ENCODE peak calls at places on chromosomes 2 and 18, in six cellular contexts. W, G, L, C, Y and J are unnamed samples.
A peak's percentile ranks its signal among the peaks of the same experiment; 100 is the strongest.

GRCh38 chr2:10688921-10689807 is 611 bp downstream of the NOL10 start:
- DNase-seq in W (no peak), Y (no peak), C (no peak), L (no peak), G (peak; percentile 14), J (no peak)

GRCh38 chr2:204187513-204188088 is 251.0 kb downstream of the ICOS start:
- DNase-seq in Y (no peak), G (no peak), C (no peak), W (no peak), L (no peak), J (no peak)

GRCh38 chr2:131105156-131105949 is at the start of gene PLEKHB2:
- DNase-seq in Y (peak; percentile 68), C (peak; percentile 89), W (peak; percentile 86), L (peak; percentile 93), G (peak; percentile 91), J (peak; percentile 94)

GRCh38 chr2:79984476-79984875 is 320.1 kb downstream of the LRRTM1 start:
- DNase-seq in W (peak; percentile 55), L (no peak), Y (no peak), G (no peak), C (no peak), J (no peak)

GRCh38 chr2:18987592-18988073 is 370.8 kb downstream of the OSR1 start:
- DNase-seq in L (no peak), W (peak; percentile 95), G (no peak), Y (no peak), C (peak; percentile 89), J (no peak)

GRCh38 chr2:139813340-139813739 is 1033.2 kb upstream of the NXPH2 start:
- DNase-seq in C (no peak), Y (no peak), G (no peak), W (no peak), L (no peak), J (no peak)

GRCh38 chr2:69046221-69046662 is 33.3 kb downstream of the ANTXR1 start:
- DNase-seq in Y (no peak), W (peak; percentile 98), G (no peak), L (no peak), C (peak; percentile 86), J (peak; percentile 84)

GRCh38 chr2:163733301-163733938 is 2.4 kb downstream of the FIGN start:
- DNase-seq in Y (no peak), L (no peak), W (peak; percentile 6), G (no peak), C (peak; percentile 53), J (no peak)

GRCh38 chr2:72911256-72911655 is 6.1 kb upstream of the EMX1 start:
- DNase-seq in W (no peak), L (no peak), C (no peak), Y (no peak), G (no peak), J (no peak)

GRCh38 chr2:240820607-240821428 is 799 bp upstream of the KIF1A start:
- DNase-seq in L (peak; percentile 76), G (peak; percentile 50), W (no peak), Y (no peak), C (no peak), J (peak; percentile 78)

GRCh38 chr18:54261894-54262293 is 7.4 kb upstream of the POLI start:
- DNase-seq in W (no peak), Y (no peak), L (no peak), G (no peak), C (no peak), J (no peak)

GRCh38 chr2:95276244-95276887 is 2.1 kb downstream of the PROM2 start:
- DNase-seq in C (no peak), W (no peak), Y (no peak), L (no peak), G (no peak), J (no peak)

GRCh38 chr2:43460611-43461396 is 135.0 kb downstream of the THADA start:
- DNase-seq in C (peak; percentile 61), G (no peak), W (no peak), L (no peak), Y (no peak), J (no peak)

GRCh38 chr2:180542510-180542909 is 437.9 kb upstream of the UBE2E3 start:
- DNase-seq in Y (no peak), G (no peak), L (no peak), W (no peak), C (no peak), J (no peak)
- H4K8ac ChIP-seq in Y (no peak overlapping the region), G (no peak overlapping the region), L (no peak overlapping the region), W (no peak overlapping the region), C (no peak overlapping the region), J (no peak overlapping the region)

DNA sequence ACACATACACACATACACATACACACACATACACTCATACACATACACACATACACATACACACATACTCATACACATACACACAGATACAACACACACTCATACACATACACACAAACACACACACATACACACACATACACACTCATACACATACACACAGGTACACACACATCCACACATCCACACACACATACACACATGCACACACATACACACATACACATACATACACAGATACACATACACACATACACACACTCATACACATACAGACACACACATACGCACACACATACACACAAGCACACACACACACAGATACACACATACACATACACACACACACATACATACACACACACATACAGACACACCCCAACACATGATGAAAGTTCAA is 729.1 kb upstream of the SOX11 start:
- DNase-seq in G (no peak), Y (no peak), W (no peak), L (no peak), C (no peak), J (no peak)
- H3K23ac ChIP-seq in G (no peak overlapping the region), Y (no peak overlapping the region), W (no peak overlapping the region), L (no peak overlapping the region), C (no peak overlapping the region), J (no peak overlapping the region)

DNA sequence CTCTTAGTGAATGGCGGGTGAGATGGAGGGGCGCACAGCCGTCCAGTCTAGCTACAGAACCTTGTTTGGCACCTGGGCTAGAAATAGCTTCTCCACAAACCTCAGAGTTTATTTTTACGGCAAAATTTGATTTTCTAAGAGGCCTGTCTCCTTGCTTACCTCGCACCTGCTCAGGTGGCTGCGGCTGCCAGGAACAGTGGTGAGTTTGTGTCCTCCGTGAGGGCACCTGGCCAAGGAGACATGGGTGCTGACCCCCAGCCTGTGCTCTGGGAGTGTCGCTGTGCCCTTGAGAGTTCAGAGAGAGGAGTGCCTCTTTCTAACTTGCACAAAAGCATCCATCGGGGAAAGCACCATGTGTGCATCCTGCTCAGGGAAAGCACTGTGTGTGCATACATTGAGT is 97.2 kb downstream of the KLHL29 start:
- DNase-seq in Y (no peak), C (no peak), W (no peak), G (no peak), L (no peak), J (no peak)
- H2BK15ac ChIP-seq in Y (no peak overlapping the region), C (no peak overlapping the region), W (no peak overlapping the region), G (peak overlapping the region; percentile 86), L (no peak overlapping the region), J (no peak overlapping the region)

DNA sequence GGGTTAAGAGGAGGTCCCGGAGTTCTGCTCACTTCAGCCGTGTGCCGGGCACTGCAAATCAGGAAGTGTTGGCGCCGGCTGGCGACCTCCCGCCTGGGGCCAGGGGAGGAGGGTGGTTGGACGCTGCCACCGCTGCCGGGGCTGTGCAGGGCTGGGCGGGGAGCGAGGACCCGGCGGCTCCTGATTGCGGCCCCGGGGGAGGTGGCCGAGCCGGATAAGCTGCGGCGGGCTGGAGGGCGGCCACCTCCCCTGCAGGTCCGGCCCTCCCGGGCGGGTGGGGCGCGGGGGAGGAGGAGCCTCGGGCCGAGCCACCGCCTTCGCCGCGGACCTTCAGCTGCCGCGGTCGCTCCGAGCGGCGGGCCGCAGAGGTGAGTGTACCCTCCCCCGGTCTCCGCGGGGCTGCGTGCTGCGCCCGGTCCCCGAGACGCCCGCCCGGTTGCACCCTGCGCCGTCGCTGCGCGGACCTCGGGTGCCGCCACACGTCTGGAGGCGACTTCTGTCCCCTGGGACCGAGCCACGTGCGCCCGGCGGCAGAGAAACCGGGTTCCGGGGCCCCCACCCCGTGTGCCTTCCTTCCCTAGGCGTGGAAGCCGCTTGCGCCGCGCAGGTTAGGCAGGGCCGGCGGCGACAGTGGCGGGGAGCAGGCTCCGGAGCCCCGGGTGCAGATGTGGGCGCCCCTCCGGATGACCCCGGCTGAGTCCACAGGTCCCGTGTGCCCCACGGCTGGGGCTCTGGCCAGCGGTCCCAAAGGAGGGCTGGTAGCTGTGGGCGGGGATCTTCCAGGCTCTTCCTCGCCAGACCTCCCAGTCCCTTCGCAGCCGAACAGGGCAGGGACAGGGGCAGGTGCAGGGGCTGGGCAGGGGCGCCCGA is at the start of gene STEAP3:
- DNase-seq in C (peak; percentile 55), L (peak; percentile 90), Y (peak; percentile 65), G (peak; percentile 71), W (peak; percentile 35), J (peak; percentile 93)
- H4K8ac ChIP-seq in C (peak within 1 kb of the TSS; percentile 62), L (no peak within 1 kb of the TSS), Y (peak within 1 kb of the TSS; percentile 19), G (no peak within 1 kb of the TSS), W (peak within 1 kb of the TSS; percentile 69), J (no peak within 1 kb of the TSS)

GRCh38 chr2:227939271-227940027 is 68.0 kb downstream of the DAW1 start:
- DNase-seq in W (peak; percentile 15), G (peak; percentile 67), C (peak; percentile 13), L (peak; percentile 64), Y (peak; percentile 25), J (peak; percentile 71)

GRCh38 chr2:227932403-227932802 is 61.0 kb downstream of the DAW1 start:
- DNase-seq in C (no peak), G (no peak), L (no peak), Y (no peak), W (no peak), J (no peak)

GRCh38 chr2:227932001-227932400 is 60.6 kb downstream of the DAW1 start:
- DNase-seq in Y (no peak), L (no peak), G (no peak), C (no peak), W (no peak), J (no peak)

GRCh38 chr2:227933891-227934290 is 62.5 kb downstream of the DAW1 start:
- DNase-seq in G (peak; percentile 9), L (no peak), C (no peak), W (no peak), Y (no peak), J (peak; percentile 3)
- H3K23ac ChIP-seq in G (no peak overlapping the region), L (no peak overlapping the region), C (no peak overlapping the region), W (no peak overlapping the region), Y (no peak overlapping the region), J (no peak overlapping the region)

DNA sequence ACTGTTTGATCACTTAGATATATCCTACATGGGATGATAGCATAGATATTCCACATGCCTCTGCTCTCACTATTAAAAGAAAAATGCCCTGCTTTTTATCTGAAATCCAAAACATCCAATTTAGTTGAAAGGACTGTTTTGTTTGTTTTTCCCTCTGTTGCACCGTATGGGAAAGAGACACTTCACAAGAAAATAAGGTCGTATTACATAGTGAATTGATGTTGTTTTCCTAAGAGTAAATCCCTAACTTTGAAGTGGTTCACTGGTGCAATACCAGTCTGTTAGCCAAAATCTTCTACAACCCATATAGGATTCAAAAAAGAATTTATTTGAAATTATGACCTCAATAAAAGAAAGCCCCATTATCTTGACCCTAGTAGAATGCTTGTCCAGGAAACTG is 18.1 kb downstream of the TGFA start:
- DNase-seq in L (no peak), W (no peak), G (no peak), C (no peak), Y (no peak), J (no peak)
- H2BK15ac ChIP-seq in L (no peak overlapping the region), W (no peak overlapping the region), G (no peak overlapping the region), C (no peak overlapping the region), Y (no peak overlapping the region), J (no peak overlapping the region)

GRCh38 chr18:26547302-26548143 is 830 bp downstream of the KCTD1 start:
- DNase-seq in Y (no peak), L (peak; percentile 86), G (peak; percentile 77), C (peak; percentile 80), W (peak; percentile 84), J (peak; percentile 92)
- H4K8ac ChIP-seq in Y (peak overlapping the region; percentile 45), L (no peak overlapping the region), G (peak overlapping the region; percentile 57), C (peak overlapping the region; percentile 96), W (peak overlapping the region; percentile 12), J (no peak overlapping the region)